ENCODE peak calls at places on chromosomes 12 and 14, in seven cellular contexts. O is stimulated activated CD4-positive, alpha-beta T cell treated with anti-CD3 and anti-CD28 coated beads, Interleukin-12 subunit alpha, Interleukin-12 subunit beta, amount 100 ng/mL, for 4 hours; N is left ventricle myocardium inferior; Y is activated CD4-positive, alpha-beta T cell treated with anti-CD3 and anti-CD28 coated beads, Interleukin-2, amount 10 ng/mL, durations not matched to agents 7 days and 5 days; T is activated T-helper 1 cell treated with Interleukin-2 at 50 U/mL for 16 hours; G is A549; Q is NAMALWA. M is an unnamed sample.

GRCh38 chr12:49909826-49910225 is 6.1 kb upstream of the FAIM2 start:
- DNase-seq in N (no peak), O (no peak), G (no peak), Q (no peak), T (no peak), Y (no peak), M (no peak)

GRCh38 chr14:68372363-68372762 is 420.5 kb downstream of the ZFP36L1 start:
- DNase-seq in Q (no peak), N (no peak), T (no peak), Y (no peak), G (no peak), O (no peak), M (no peak)

GRCh38 chr12:59452259-59452658 is 143.6 kb upstream of the SLC16A7 start:
- DNase-seq in N (no peak), T (no peak), G (no peak), Y (no peak), O (no peak), Q (no peak), M (no peak)

GRCh38 chr14:77053046-77053841 is 24.7 kb upstream of the IRF2BPL start:
- DNase-seq in Q (peak; percentile 84), G (no peak), T (peak; percentile 61), N (peak; percentile 80), O (peak; percentile 80), Y (peak; percentile 79), M (peak; percentile 66)

GRCh38 chr12:71626098-71626497 is 37.5 kb downstream of the ZFC3H1 start:
- DNase-seq in Q (peak; percentile 61), N (no peak), O (no peak), T (no peak), G (no peak), Y (no peak), M (no peak)

GRCh38 chr14:56333361-56334279 is 215.4 kb downstream of the PELI2 start:
- DNase-seq in Y (no peak), G (peak; percentile 30), N (no peak), T (no peak), Q (no peak), O (no peak), M (peak; percentile 19)

GRCh38 chr12:87603727-87604126 is 425.5 kb downstream of the C12orf50 start:
- DNase-seq in G (no peak), O (no peak), Y (no peak), T (no peak), N (no peak), Q (no peak), M (no peak)

GRCh38 chr12:95805864-95806669 is 15.5 kb upstream of the NTN4 start:
- DNase-seq in N (no peak), O (no peak), Q (no peak), T (no peak), Y (no peak), G (peak; percentile 89), M (no peak)

GRCh38 chr12:632102-632696 is 31.0 kb downstream of the NINJ2 start:
- DNase-seq in T (no peak), G (peak; percentile 89), N (no peak), Q (no peak), O (no peak), Y (no peak), M (no peak)

GRCh38 chr14:24282736-24283135 is 11.3 kb upstream of the RABGGTA start:
- DNase-seq in O (no peak), G (no peak), Q (no peak), N (no peak), T (no peak), Y (no peak), M (no peak)

GRCh38 chr14:98633380-98633779 is 638.6 kb downstream of the BCL11B start:
- DNase-seq in T (no peak), O (no peak), G (no peak), N (no peak), Q (no peak), Y (no peak), M (no peak)

GRCh38 chr12:22276846-22277245 is 57.7 kb downstream of the ST8SIA1 start:
- DNase-seq in T (no peak), N (no peak), Q (no peak), O (no peak), Y (no peak), G (no peak), M (no peak)

GRCh38 chr14:50667491-50668007 is 557 bp downstream of the SAV1 start:
- DNase-seq in Q (peak; percentile 43), Y (peak; percentile 18), T (no peak), G (no peak), O (no peak), N (no peak), M (no peak)

GRCh38 chr12:11581179-11581755 is 68.2 kb upstream of the ETV6 start:
- DNase-seq in T (peak; percentile 20), Q (peak; percentile 88), O (peak; percentile 65), Y (peak; percentile 81), G (peak; percentile 43), N (peak; percentile 18), M (no peak)

M was measured in 8988T.